ENCODE peak calls at places on chromosomes 11 and 22, in seven cellular contexts. R is GM04503; V is psoas muscle; L is MCF 10A; C is GM03348; J is NCI-H446; S is activated gamma-delta T cell treated with anti-CD3 and anti-CD28 coated beads, Interleukin-2, amount 50 U/mL, for 16 hours. O is an unnamed sample.
A peak's percentile ranks its signal among the peaks of the same experiment; 100 is the strongest.

GRCh38 chr22:26483439-26484359 is at the start of the genes HPS4 and SRRD:
- DNase-seq in V (peak; percentile 95), C (peak; percentile 97), J (peak; percentile 61), R (peak; percentile 46), L (peak; percentile 88), S (peak; percentile 88), O (peak; percentile 92)

GRCh38 chr11:66951927-66952337 is 6.3 kb downstream of the PC start:
- DNase-seq in C (no peak), L (no peak), R (no peak), V (no peak), J (no peak), S (no peak), O (no peak)

GRCh38 chr11:71342116-71342515 is 89.7 kb upstream of the SHANK2 start:
- DNase-seq in V (no peak), S (no peak), C (peak; percentile 43), J (no peak), R (no peak), L (peak; percentile 30), O (no peak)

GRCh38 chr22:36467946-36468345 is 13.5 kb downstream of the TXN2 start:
- DNase-seq in L (peak; percentile 91), S (no peak), R (peak; percentile 80), V (peak; percentile 68), C (peak; percentile 92), J (no peak), O (no peak)

GRCh38 chr22:39712081-39712480 is 141.5 kb downstream of the CACNA1I start:
- DNase-seq in V (no peak), L (no peak), J (no peak), R (no peak), S (no peak), C (no peak), O (no peak)

GRCh38 chr11:119342362-119343130 is 1.9 kb upstream of the C1QTNF5 start:
- DNase-seq in V (no peak), S (no peak), J (no peak), L (no peak), R (no peak), C (no peak), O (no peak)

GRCh38 chr22:35739642-35740041 is 22.0 kb downstream of the APOL5 start:
- DNase-seq in R (no peak), C (no peak), V (no peak), J (no peak), S (no peak), L (no peak), O (no peak)

GRCh38 chr11:134504146-134504905 is 92.3 kb upstream of the B3GAT1 start:
- DNase-seq in V (no peak), L (no peak), C (no peak), J (no peak), R (no peak), S (no peak), O (no peak)

GRCh38 chr22:28505416-28506156 is 174.1 kb downstream of the TTC28 start:
- DNase-seq in C (no peak), S (no peak), R (no peak), L (no peak), J (peak; percentile 29), V (no peak), O (no peak)

GRCh38 chr11:115497303-115497702 is 6.9 kb downstream of the CADM1 start:
- DNase-seq in C (no peak), S (no peak), V (no peak), R (no peak), L (no peak), J (no peak), O (no peak)

GRCh38 chr22:19807161-19807913 is 46.8 kb downstream of the TBX1 start:
- DNase-seq in R (no peak), S (no peak), V (peak; percentile 35), C (no peak), L (no peak), J (no peak), O (no peak)

GRCh38 chr11:87351671-87352070 is 313.9 kb downstream of the TMEM135 start:
- DNase-seq in J (no peak), V (no peak), L (no peak), C (no peak), R (no peak), S (no peak), O (no peak)

GRCh38 chr11:66850588-66851250 is 6.1 kb upstream of the LRFN4 start:
- DNase-seq in C (no peak), V (peak; percentile 52), L (no peak), J (no peak), R (no peak), S (no peak), O (no peak)